ENCODE peak calls at places on chromosomes 6 and 20, in seven cellular contexts. K is H9, O is neuronal stem cell, B is IMR-90, J is mesenchymal stem cell, H is H1, D is trophoblast cell. N is an unnamed sample.
A peak's percentile ranks its signal among the peaks of the same experiment; 100 is the strongest.

GRCh38 chr6:28269492-28269891 is 2.5 kb downstream of the ZSCAN26 start:
- DNase-seq in B (peak; percentile 92), J (peak; percentile 85), H (no peak), O (no peak), K (no peak), D (peak; percentile 75), N (peak; percentile 9)

GRCh38 chr6:28648035-28648877 is 122.6 kb downstream of the GPX5 start:
- DNase-seq in D (peak; percentile 78), J (peak; percentile 82), H (peak; percentile 93), K (peak; percentile 73), O (peak; percentile 87), B (peak; percentile 74), N (peak; percentile 90)

GRCh38 chr6:40755749-40756452 is 168.7 kb upstream of the LRFN2 start:
- DNase-seq in J (peak; percentile 72), H (no peak), K (no peak), O (no peak), D (no peak), B (peak; percentile 44), N (no peak)

GRCh38 chr20:51930775-51931174 is 128.5 kb upstream of the SALL4 start:
- DNase-seq in D (no peak), H (no peak), J (peak; percentile 81), O (no peak), B (peak; percentile 68), K (no peak), N (peak; percentile 51)

GRCh38 chr6:156197513-156197912 is 579.7 kb upstream of the ARID1B start:
- DNase-seq in O (no peak), K (no peak), H (no peak), B (no peak), J (no peak), D (no peak), N (no peak)

GRCh38 chr6:161890133-161890833 is 616.4 kb upstream of the AGPAT4 start:
- DNase-seq in B (no peak), K (no peak), J (no peak), O (no peak), H (no peak), D (no peak), N (no peak)

GRCh38 chr6:85390775-85391174 is 59.1 kb upstream of the NT5E start:
- DNase-seq in B (peak; percentile 68), J (no peak), K (no peak), O (no peak), D (no peak), H (no peak), N (no peak)

GRCh38 chr6:42727627-42728026 is 5.2 kb upstream of the PRPH2 start:
- DNase-seq in D (no peak), O (no peak), B (no peak), J (no peak), K (no peak), H (no peak), N (no peak)

GRCh38 chr6:43335469-43335868 is 26.8 kb upstream of the CRIP3 start:
- DNase-seq in B (no peak), O (no peak), D (no peak), J (no peak), K (no peak), H (no peak), N (no peak)

GRCh38 chr6:68975064-68975463 is 340.0 kb downstream of the ADGRB3 start:
- DNase-seq in J (peak; percentile 10), O (peak; percentile 17), H (no peak), K (peak; percentile 34), D (peak; percentile 6), B (no peak), N (peak; percentile 68)

GRCh38 chr6:96015321-96015790 is 418 bp upstream of the FUT9 start:
- DNase-seq in O (no peak), B (no peak), H (peak; percentile 74), J (no peak), K (no peak), D (no peak), N (peak; percentile 86)

GRCh38 chr6:54060286-54060685 is 51.0 kb upstream of the MLIP start:
- DNase-seq in D (peak; percentile 63), O (no peak), J (peak; percentile 60), B (peak; percentile 53), H (no peak), K (no peak), N (peak; percentile 92)

GRCh38 chr6:129853996-129854711 is 7.0 kb downstream of the TMEM244 start:
- DNase-seq in H (no peak), O (no peak), K (no peak), B (peak; percentile 87), J (peak; percentile 64), D (no peak), N (no peak)

GRCh38 chr6:139323511-139324445 is 32.0 kb upstream of the TXLNB start:
- DNase-seq in O (peak; percentile 26), D (peak; percentile 49), J (peak; percentile 88), K (peak; percentile 70), H (peak; percentile 56), B (peak; percentile 75), N (peak; percentile 91)

GRCh38 chr20:12679456-12679855 is 329.3 kb upstream of the SPTLC3 start:
- DNase-seq in D (no peak), H (no peak), B (no peak), K (no peak), J (no peak), O (no peak), N (no peak)

GRCh38 chr20:43662943-43663655 is 3.8 kb upstream of the MYBL2 start:
- DNase-seq in D (peak; percentile 46), K (no peak), O (no peak), J (peak; percentile 11), B (peak; percentile 34), H (no peak), N (no peak)

DNA sequence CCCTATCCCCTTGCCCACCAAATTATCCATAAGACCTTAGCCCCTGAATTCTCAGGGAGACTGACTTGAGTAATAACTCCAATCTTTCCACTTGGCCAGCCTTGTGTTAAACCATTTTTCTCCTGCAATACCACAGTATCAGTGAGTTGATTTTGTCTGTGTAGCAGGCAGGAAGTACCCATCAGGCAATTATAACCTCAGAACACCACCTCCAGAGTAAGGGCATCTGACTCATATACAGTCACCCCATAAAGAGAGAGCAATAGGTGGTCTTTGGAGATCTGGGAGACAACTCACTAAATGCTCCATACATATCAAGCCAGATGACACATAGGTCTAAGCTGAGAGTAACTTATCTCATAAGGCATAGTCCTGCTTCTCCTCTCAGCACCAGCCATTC is 83.7 kb downstream of the FILIP1 start:
- DNase-seq in D (no peak), B (peak; percentile 66), O (no peak), J (no peak), H (no peak), K (no peak), N (no peak)
- H2BK5ac ChIP-seq in D (no peak overlapping the region), B (peak overlapping the region; percentile 3), O (no peak overlapping the region), J (peak overlapping the region; percentile 66), H (no peak overlapping the region), K (no peak overlapping the region), N (no peak overlapping the region)

DNA sequence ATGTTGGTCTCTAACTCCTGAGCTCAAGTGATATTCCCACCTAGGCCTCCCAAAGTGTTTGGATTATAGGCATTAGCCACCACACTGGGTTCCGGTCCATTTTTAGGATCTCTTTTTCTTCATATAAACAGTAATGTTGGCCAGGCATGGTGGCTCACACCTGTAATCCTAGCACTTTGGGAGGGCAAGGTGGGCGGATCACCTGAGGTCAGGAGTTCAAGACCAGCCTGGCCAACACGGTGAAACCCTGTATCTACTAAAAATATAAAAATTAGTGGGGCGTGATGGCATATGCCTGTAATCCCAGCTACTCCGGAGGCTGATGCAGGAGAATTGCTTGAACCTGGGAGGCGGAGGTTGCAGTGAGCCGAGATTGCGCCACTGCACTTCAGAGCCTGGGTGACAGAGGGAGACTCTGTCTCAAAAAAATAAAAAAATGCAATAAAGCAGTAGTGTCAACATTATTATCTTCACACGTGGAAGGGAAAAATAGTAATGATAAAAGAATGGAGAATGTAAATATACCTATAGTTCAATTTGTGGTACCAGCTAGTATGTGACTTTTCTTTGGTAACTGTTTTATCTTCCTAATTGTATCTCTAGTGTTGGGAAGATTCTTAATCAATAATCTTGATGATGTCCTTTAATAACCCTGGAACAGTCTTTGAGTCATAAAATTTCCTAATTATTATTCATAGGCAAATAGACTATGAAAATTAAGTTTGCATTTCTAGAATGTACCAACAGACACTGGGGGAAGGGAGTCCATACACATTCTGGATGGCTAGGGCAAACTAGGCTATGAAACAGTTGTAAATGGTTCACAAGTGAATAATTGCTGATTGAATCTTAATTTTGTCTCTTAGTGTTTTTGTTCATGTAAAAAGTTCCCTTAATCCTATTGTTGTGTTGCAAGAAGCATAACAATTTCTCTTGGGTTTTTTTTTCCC is 3.6 kb downstream of the PARD6B start:
- DNase-seq in D (no peak), J (no peak), O (no peak), K (no peak), B (no peak), H (peak; percentile 20), N (no peak)
- H2BK5ac ChIP-seq in D (no peak overlapping the region), J (no peak overlapping the region), O (no peak overlapping the region), K (no peak overlapping the region), B (no peak overlapping the region), H (no peak overlapping the region), N (no peak overlapping the region)

GRCh38 chr6:34689742-34690141 is 6.8 kb downstream of the ILRUN start:
- DNase-seq in J (no peak), H (no peak), O (no peak), B (no peak), D (peak; percentile 57), K (no peak), N (no peak)

GRCh38 chr6:34684919-34685318 is 11.6 kb downstream of the ILRUN start:
- DNase-seq in J (no peak), D (no peak), B (no peak), H (no peak), O (no peak), K (no peak), N (no peak)

GRCh38 chr6:34684364-34684763 is 12.2 kb downstream of the ILRUN start:
- DNase-seq in D (no peak), J (no peak), O (no peak), B (no peak), K (no peak), H (no peak), N (no peak)

GRCh38 chr6:34692280-34692679 is 4.3 kb downstream of the ILRUN start:
- DNase-seq in H (no peak), O (no peak), B (no peak), K (no peak), D (no peak), J (no peak), N (no peak)

GRCh38 chr6:34688956-34689355 is 7.6 kb downstream of the ILRUN start:
- DNase-seq in D (no peak), H (no peak), O (no peak), J (no peak), B (no peak), K (no peak), N (no peak)
- H2BK5ac ChIP-seq in D (no peak overlapping the region), H (no peak overlapping the region), O (no peak overlapping the region), J (no peak overlapping the region), B (no peak overlapping the region), K (no peak overlapping the region), N (no peak overlapping the region)

DNA sequence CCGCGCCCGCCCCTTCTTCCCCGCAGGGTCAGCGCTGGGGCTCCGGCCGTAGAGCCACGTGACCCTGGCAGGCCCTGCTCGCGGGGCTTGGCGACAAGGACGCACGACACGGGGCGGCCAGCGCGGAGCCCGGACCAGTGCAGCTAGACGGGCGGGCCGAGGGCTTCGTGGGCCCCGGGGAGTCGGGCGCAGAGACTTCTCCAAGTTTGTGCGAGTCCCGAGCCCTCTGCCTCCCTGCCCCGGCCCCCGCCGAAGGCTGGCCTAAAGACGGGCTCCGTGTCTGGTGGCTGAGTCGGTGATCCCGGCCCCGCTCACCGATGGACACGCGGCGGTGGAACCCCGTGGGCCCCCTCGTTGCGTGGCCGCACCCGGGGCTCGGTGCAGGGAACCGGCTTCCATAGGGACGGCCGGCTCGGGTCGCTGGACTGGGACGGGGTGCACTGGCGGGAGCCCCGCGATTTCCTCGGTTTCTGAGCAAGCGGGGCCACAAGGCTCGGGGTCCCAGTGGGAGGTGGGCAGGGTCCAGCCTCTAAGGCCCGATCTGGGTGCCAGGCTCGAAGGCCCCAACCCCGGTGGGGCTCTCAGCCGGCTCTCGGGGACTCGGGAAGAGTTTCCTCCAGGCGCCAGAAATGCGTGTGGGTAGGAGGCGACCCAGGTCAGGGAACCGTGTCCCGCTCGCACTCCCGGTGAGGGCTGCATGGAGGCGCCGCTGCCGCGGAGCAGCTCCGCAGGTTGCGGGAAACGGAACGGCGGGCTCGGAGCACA is 461 bp upstream of the GATA5 start:
- DNase-seq in O (no peak), H (peak; percentile 78), J (no peak), D (no peak), K (peak; percentile 63), B (no peak), N (peak; percentile 47)
- H2BK5ac ChIP-seq in O (peak overlapping the region; percentile 49), H (no peak overlapping the region), J (no peak overlapping the region), D (no peak overlapping the region), K (no peak overlapping the region), B (no peak overlapping the region), N (no peak overlapping the region)